ENCODE peak calls at places on chromosomes 7 and 10, in ten cellular contexts. K, O, I, G, C, J, A, N, S and P are unnamed samples.

GRCh38 chr10:75034131-75034512 is 77.3 kb upstream of the SAMD8 start:
- DNase-seq in K (no peak), O (no peak), I (no peak), G (peak; percentile 78), C (no peak), J (no peak), A (peak; percentile 51), N (no peak), S (no peak), P (no peak)

GRCh38 chr10:52954407-52954806 is 181.8 kb upstream of the MBL2 start:
- DNase-seq in K (no peak), O (no peak), I (no peak), G (no peak), C (no peak), J (no peak), A (no peak), N (no peak), S (no peak), P (no peak)

GRCh38 chr7:27098493-27099223 is 2.9 kb upstream of the HOXA1 start:
- DNase-seq in K (no peak), O (no peak), I (no peak), G (peak; percentile 21), C (peak; percentile 37), J (peak; percentile 66), A (no peak), N (peak; percentile 65), S (no peak), P (no peak)

GRCh38 chr10:28942012-28942411 is 264.7 kb downstream of the BAMBI start:
- DNase-seq in K (no peak), O (no peak), I (no peak), G (no peak), C (no peak), J (no peak), A (no peak), N (no peak), S (no peak), P (no peak)

GRCh38 chr7:70678621-70679251 is 453.2 kb upstream of the GALNT17 start:
- DNase-seq in K (no peak), O (no peak), I (no peak), G (peak; percentile 35), C (no peak), J (no peak), A (no peak), N (no peak), S (no peak), P (no peak)

GRCh38 chr7:94656925-94657731 is 1.2 kb upstream of the SGCE start:
- DNase-seq in K (no peak), O (peak; percentile 42), I (no peak), G (peak; percentile 41), C (peak; percentile 66), J (peak; percentile 24), A (no peak), N (no peak), S (no peak), P (no peak)

GRCh38 chr7:121113288-121113687 is 124.8 kb downstream of the CPED1 start:
- DNase-seq in K (no peak), O (no peak), I (no peak), G (no peak), C (no peak), J (no peak), A (no peak), N (no peak), S (no peak), P (no peak)

GRCh38 chr7:2170576-2171521 is 61.9 kb downstream of the MAD1L1 start:
- DNase-seq in K (no peak), O (no peak), I (no peak), G (no peak), C (no peak), J (no peak), A (no peak), N (no peak), S (no peak), P (no peak)

GRCh38 chr10:58609525-58610150 is 97.0 kb downstream of the BICC1 start:
- DNase-seq in K (no peak), O (no peak), I (no peak), G (no peak), C (no peak), J (no peak), A (no peak), N (no peak), S (no peak), P (no peak)

GRCh38 chr7:28891192-28891872 is 66.8 kb downstream of the TRIL start:
- DNase-seq in K (no peak), O (no peak), I (no peak), G (no peak), C (no peak), J (no peak), A (no peak), N (no peak), S (no peak), P (no peak)

GRCh38 chr7:4406288-4407058 is 275.6 kb upstream of the FOXK1 start:
- DNase-seq in K (no peak), O (no peak), I (no peak), G (no peak), C (no peak), J (no peak), A (no peak), N (no peak), S (no peak), P (no peak)

GRCh38 chr7:105133986-105134655 is 120.1 kb downstream of the KMT2E start:
- DNase-seq in K (no peak), O (no peak), I (no peak), G (no peak), C (no peak), J (no peak), A (no peak), N (no peak), S (no peak), P (no peak)

GRCh38 chr10:12723240-12723639 is 278.3 kb downstream of the CCDC3 start:
- DNase-seq in K (no peak), O (no peak), I (no peak), G (no peak), C (no peak), J (no peak), A (no peak), N (no peak), S (no peak), P (no peak)